ENCODE peak calls at places on chromosomes 3 and 15, in four cellular contexts. O, N, S and U are unnamed samples.

GRCh38 chr3:20563985-20564384 is 378.0 kb upstream of the SGO1 start:
- DNase-seq in S (no peak), O (no peak), N (no peak), U (no peak)

GRCh38 chr15:83053151-83053550 is 13.9 kb downstream of the BTBD1 start:
- DNase-seq in O (no peak), S (no peak), N (peak), U (peak)

GRCh38 chr3:88809993-88810392 is 297.4 kb upstream of the EPHA3 start:
- DNase-seq in S (no peak), O (no peak), N (no peak), U (no peak)

GRCh38 chr3:74268753-74269152 is 345.7 kb downstream of the CNTN3 start:
- DNase-seq in S (no peak), N (no peak), O (no peak), U (no peak)

GRCh38 chr3:183213415-183213814 is 39.6 kb upstream of the B3GNT5 start:
- DNase-seq in N (no peak), O (no peak), S (no peak), U (no peak)

GRCh38 chr15:41607033-41607432 is 48.0 kb downstream of the TYRO3 start:
- DNase-seq in N (peak), S (no peak), O (no peak), U (peak)

GRCh38 chr15:74378853-74379252 is 11.4 kb upstream of the CYP11A1 start:
- DNase-seq in O (no peak), N (no peak), S (no peak), U (no peak)

GRCh38 chr3:45618081-45618509 is 23.5 kb downstream of the LIMD1 start:
- DNase-seq in S (no peak), O (no peak), N (no peak), U (no peak)

GRCh38 chr15:62112616-62113593 is 46.1 kb downstream of the C2CD4A start:
- DNase-seq in N (peak), O (no peak), S (no peak), U (peak)

GRCh38 chr15:63510548-63510940 is 6.2 kb downstream of the USP3 start:
- DNase-seq in O (no peak), N (no peak), S (no peak), U (no peak)

GRCh38 chr3:46463120-46463867 is 1.4 kb downstream of the LTF start:
- DNase-seq in O (no peak), S (no peak), N (no peak), U (no peak)

GRCh38 chr3:134769469-134769868 is 25.6 kb upstream of the EPHB1 start:
- DNase-seq in N (no peak), O (no peak), S (no peak), U (no peak)